ENCODE peak calls at places on chromosomes 5 and 9, in eight cellular contexts. K is right lobe of liver, U is NB4, N is tibial nerve, G is body of pancreas, H is K562, L is suprapubic skin, T is GM12878. Q is an unnamed sample.

GRCh38 chr5:126015244-126016054 is 407.8 kb upstream of the GRAMD2B start:
- DNase-seq in K (no peak), U (no peak), N (no peak), G (no peak), H (no peak), L (no peak), T (no peak), Q (peak)

GRCh38 chr5:84715087-84715486 is 330.4 kb upstream of the EDIL3 start:
- DNase-seq in K (no peak), U (no peak), N (no peak), G (no peak), H (no peak), L (no peak), T (no peak), Q (no peak)

GRCh38 chr9:80878556-80878955 is 810.8 kb downstream of the TLE1 start:
- DNase-seq in K (no peak), U (no peak), N (no peak), G (no peak), H (no peak), L (no peak), T (no peak), Q (no peak)

GRCh38 chr5:151071021-151071420 is 9.8 kb downstream of the TNIP1 start:
- DNase-seq in K (no peak), U (no peak), N (no peak), G (no peak), H (no peak), L (no peak), T (no peak), Q (no peak)

GRCh38 chr5:7405277-7405676 is 9.3 kb downstream of the ADCY2 start:
- DNase-seq in K (no peak), U (no peak), N (no peak), G (no peak), H (no peak), L (no peak), T (no peak), Q (no peak)

GRCh38 chr5:130874861-130875419 is 290.1 kb downstream of the HINT1 start:
- DNase-seq in K (no peak), U (no peak), N (no peak), G (no peak), H (no peak), L (no peak), T (no peak), Q (no peak)

GRCh38 chr5:167255931-167256330 is 1035.5 kb upstream of the WWC1 start:
- DNase-seq in K (no peak), U (no peak), N (no peak), G (no peak), H (no peak), L (no peak), T (no peak), Q (no peak)

GRCh38 chr9:6827370-6827949 is 69.7 kb downstream of the KDM4C start:
- DNase-seq in K (no peak), U (peak), N (no peak), G (no peak), H (peak), L (no peak), T (peak), Q (peak)

GRCh38 chr9:126860077-126860756 is at the start of gene ZBTB34:
- DNase-seq in K (peak), U (peak), N (peak), G (peak), H (peak), L (peak), T (no peak), Q (peak)

GRCh38 chr5:139389701-139390638 is at the start of gene MZB1:
- DNase-seq in K (no peak), U (peak), N (no peak), G (no peak), H (no peak), L (no peak), T (peak), Q (no peak)

GRCh38 chr9:27303219-27303618 is 6.3 kb upstream of the EQTN start:
- DNase-seq in K (no peak), U (peak), N (no peak), G (peak), H (peak), L (no peak), T (no peak), Q (peak)

DNA sequence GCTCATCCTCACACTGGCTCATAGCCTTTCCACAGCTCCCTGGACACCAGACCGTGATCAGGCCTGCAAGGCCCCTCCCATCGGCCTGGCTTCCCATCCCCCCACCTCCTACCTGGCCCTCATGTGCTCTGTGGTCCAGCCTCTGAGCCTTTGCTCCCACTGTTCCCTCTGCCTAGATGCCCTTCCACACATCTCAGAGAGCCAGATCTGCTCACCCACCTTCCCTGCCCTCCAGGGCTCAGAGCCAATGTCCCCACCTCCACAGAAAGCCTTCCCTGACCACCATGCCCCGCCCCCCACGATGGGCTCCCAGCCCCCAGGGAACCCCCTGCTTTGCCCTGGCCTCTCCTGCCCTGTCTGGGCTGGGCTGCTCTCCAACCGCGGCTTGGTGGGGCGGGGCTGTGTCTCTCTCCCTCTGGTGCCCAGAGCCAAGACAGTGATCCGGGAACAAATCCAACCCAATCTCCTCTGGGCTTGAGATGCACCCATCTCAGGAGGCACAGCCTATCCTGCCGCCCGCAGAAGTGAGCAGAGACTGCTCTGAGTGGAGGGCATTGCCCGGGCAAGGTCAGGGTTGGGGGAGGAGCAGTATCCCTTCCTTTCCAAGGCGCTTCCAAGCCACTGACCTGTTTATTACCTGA is 1.6 kb downstream of the NINJ1 start:
- DNase-seq in K (peak), U (no peak), N (peak), G (peak), H (no peak), L (peak), T (no peak), Q (no peak)
- TF ChIP-seq POLR2A in K (no peak), U (no peak), N (no peak), G (no peak), H (no peak), L (no peak), T (no peak), Q (no peak)

DNA sequence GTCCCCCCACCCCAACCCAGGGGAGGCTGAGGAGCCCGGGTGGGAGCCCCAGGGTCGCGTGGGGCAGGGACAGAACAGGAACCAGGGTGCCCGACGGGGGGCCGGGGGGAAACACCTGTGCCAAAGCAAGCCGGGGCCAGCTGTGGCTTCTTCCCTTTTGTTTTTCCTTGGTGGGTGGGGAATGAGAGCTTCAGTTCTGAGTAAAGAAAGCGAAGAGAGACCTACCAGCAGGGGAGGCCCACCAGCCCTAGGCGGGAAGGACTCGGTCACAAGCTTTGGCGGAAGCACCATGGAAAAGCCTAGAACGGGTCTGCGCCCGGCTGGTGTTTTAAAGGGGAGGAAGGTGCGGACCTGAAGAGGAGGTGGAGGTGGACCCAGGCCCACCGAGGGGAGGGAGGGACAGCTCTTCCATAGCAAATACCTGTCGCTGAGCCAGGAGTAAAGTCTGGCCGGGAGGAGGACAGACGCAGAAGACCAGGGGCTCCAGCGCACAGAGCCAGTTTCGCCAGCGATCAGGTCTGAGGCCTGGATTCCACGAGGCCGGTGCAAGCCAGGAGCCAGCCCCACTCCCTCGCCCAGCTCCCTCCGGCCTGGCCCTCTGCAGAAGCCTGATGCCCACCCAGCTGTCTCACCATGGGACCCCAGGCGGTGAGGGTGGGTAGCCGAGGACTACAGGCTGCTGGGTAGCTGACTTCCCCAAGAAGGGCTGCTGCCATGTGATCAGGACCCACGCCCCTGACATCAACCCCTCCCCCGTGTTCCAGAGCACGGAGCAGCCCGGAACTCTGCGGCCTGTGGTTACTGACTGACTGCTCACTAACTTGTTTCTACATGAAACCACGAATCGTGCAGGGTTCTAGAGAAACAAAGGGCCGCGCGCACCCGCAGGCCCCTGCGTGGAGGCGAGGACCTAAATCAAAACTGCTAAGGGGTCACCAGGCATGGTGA is 849 bp upstream of the MGAT1 start:
- DNase-seq in K (peak), U (peak), N (no peak), G (peak), H (peak), L (peak), T (peak), Q (no peak)
- TF ChIP-seq POLR2A in K (peak), U (peak), N (peak), G (no peak), H (peak), L (no peak), T (peak), Q (no peak)

DNA sequence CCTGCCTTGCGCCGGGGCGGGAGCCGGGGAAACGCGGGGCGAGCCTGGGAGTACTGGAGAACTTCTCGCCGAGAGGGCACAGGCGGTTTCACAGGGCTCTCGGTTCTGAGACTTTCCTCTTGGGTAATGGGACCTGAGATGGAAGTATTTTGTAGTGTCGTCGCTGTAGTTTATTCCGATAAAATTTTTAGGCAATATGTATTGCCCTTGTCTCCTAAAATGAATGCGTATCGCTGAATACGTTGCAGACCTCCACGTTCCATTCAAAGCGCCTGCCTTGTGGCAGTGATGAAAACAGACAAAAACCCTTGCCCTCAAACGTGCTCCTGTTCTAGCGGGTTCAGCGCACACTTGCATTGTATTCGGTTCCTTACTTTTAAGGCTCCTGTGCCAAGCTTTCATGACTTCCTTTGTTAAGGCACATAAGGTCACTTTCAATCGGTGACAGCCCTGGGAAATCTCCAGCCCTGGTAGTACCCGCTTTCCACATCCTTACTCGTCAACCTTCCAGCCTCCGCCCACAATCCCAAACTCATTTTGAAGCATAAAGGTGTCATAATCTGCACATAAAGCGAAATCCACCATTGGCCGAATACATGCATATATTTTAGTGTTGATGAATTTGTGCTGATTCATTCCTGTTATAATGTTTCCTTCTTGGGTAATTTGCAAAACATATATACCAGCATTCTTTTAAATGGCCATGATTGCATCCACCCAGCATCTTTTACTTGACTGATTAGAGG is 694 bp downstream of the RMI1 start:
- DNase-seq in K (no peak), U (peak), N (no peak), G (peak), H (peak), L (no peak), T (no peak), Q (no peak)
- TF ChIP-seq POLR2A in K (no peak), U (no peak), N (no peak), G (no peak), H (no peak), L (no peak), T (no peak), Q (no peak)

DNA sequence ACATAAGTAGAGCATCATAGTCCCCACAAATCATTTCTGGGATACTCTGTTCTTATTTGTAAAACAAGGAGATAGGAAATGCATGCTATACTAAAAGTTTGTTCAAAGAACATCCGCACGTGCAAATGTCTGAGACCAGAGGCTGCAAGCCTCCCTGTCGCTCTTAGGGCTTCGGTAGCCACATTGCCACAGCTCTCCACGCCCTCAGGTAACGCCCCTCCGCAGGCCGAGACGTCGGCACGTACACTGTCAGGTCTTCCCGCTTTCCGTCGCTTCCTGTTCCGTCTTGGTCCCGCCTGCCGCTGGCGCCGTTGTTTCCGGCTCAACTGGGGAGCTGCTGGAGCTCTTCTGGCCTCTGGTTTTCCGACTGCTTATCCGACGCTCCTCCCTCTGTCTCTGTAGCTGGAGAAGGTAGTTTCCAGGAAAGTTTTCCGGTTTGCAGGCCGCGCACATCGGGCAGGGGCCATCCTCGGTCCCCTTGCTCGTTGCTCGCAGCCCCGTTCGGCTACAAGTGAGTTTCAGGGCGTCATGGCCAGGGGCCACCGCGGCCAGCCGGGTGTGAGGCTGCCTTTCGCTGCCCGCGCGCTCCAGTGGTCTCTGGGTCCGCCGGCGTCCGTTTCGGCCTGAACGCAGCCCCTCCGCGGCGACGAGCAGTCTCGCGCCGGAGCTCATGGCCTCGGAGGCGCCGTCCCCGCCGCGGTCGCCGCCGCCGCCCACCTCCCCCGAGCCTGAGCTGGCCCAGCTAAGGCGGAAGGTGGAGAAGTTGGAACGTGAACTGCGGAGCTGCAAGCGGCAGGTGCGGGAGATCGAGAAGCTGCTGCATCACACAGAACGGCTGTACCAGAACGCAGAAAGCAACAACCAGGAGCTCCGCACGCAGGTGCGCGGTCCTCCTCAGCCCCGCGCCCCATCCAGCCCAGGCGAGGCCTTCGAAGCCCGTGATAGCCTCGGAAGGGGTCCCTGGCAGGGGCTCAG is at the start of gene AGGF1:
- DNase-seq in K (peak), U (peak), N (peak), G (peak), H (peak), L (peak), T (peak), Q (peak)
- TF ChIP-seq POLR2A in K (peak), U (peak), N (peak), G (peak), H (peak), L (no peak), T (peak), Q (peak)

GRCh38 chr9:36189978-36190377 is 743 bp upstream of the CLTA start:
- DNase-seq in K (no peak), U (peak), N (no peak), G (no peak), H (no peak), L (no peak), T (no peak), Q (no peak)

GRCh38 chr9:36191696-36192095 is 975 bp downstream of the CLTA start:
- DNase-seq in K (no peak), U (no peak), N (no peak), G (no peak), H (no peak), L (no peak), T (no peak), Q (no peak)

GRCh38 chr9:36192196-36192595 is 1.5 kb downstream of the CLTA start:
- DNase-seq in K (no peak), U (no peak), N (no peak), G (no peak), H (no peak), L (no peak), T (no peak), Q (no peak)

GRCh38 chr9:36191290-36191645 is 547 bp downstream of the CLTA start:
- DNase-seq in K (no peak), U (peak), N (no peak), G (peak), H (no peak), L (no peak), T (no peak), Q (no peak)

GRCh38 chr9:36190388-36191289 is at the start of gene CLTA:
- DNase-seq in K (peak), U (peak), N (peak), G (peak), H (peak), L (peak), T (peak), Q (peak)
- TF ChIP-seq POLR2A in K (peak), U (peak), N (peak), G (peak), H (peak), L (peak), T (peak), Q (peak)

GRCh38 chr5:32903613-32904012 is 192.5 kb downstream of the NPR3 start:
- DNase-seq in K (no peak), U (no peak), N (no peak), G (no peak), H (no peak), L (no peak), T (no peak), Q (no peak)
- TF ChIP-seq POLR2A in K (no peak), U (no peak), N (no peak), G (no peak), H (no peak), L (no peak), T (no peak), Q (no peak)